ENCODE peak calls at places on chromosomes 5 and 9, in nine cellular contexts. One of them, this sample, is unnamed.

GRCh38 chr5:160260881-160261815 is 31.8 kb downstream of the FABP6 start:
- DNase-seq in Peyer's patch: no peak
- DNase-seq in activated CD8-positive, alpha-beta T cell treated with anti-CD3 and anti-CD28 coated beads for 36 hours: no peak
- DNase-seq in adrenal gland: peak
- DNase-seq in GM13976: no peak
- DNase-seq in nephron progenitor cell: no peak
- DNase-seq in GM23338: no peak
- DNase-seq in endothelial cell: no peak
- DNase-seq in body of pancreas: no peak
- DNase-seq in this sample: peak

GRCh38 chr9:84139296-84140100 is 158.9 kb downstream of the RMI1 start:
- DNase-seq in Peyer's patch: no peak
- DNase-seq in activated CD8-positive, alpha-beta T cell treated with anti-CD3 and anti-CD28 coated beads for 36 hours: no peak
- DNase-seq in adrenal gland: peak
- DNase-seq in GM13976: no peak
- DNase-seq in nephron progenitor cell: no peak
- DNase-seq in GM23338: no peak
- DNase-seq in endothelial cell: no peak
- DNase-seq in body of pancreas: peak
- DNase-seq in this sample: peak

GRCh38 chr9:16867571-16868311 is 2.7 kb downstream of the BNC2 start:
- DNase-seq in Peyer's patch: no peak
- DNase-seq in activated CD8-positive, alpha-beta T cell treated with anti-CD3 and anti-CD28 coated beads for 36 hours: no peak
- DNase-seq in adrenal gland: peak
- DNase-seq in GM13976: no peak
- DNase-seq in nephron progenitor cell: peak
- DNase-seq in GM23338: peak
- DNase-seq in endothelial cell: no peak
- DNase-seq in body of pancreas: no peak
- DNase-seq in this sample: no peak

GRCh38 chr9:88791105-88791805 is 200.0 kb upstream of the S1PR3 start:
- DNase-seq in Peyer's patch: no peak
- DNase-seq in activated CD8-positive, alpha-beta T cell treated with anti-CD3 and anti-CD28 coated beads for 36 hours: no peak
- DNase-seq in adrenal gland: no peak
- DNase-seq in GM13976: no peak
- DNase-seq in nephron progenitor cell: no peak
- DNase-seq in GM23338: no peak
- DNase-seq in endothelial cell: no peak
- DNase-seq in body of pancreas: no peak
- DNase-seq in this sample: no peak

GRCh38 chr5:149471406-149472183 is 79.6 kb downstream of the CSNK1A1 start:
- DNase-seq in Peyer's patch: peak
- DNase-seq in activated CD8-positive, alpha-beta T cell treated with anti-CD3 and anti-CD28 coated beads for 36 hours: no peak
- DNase-seq in adrenal gland: no peak
- DNase-seq in GM13976: no peak
- DNase-seq in nephron progenitor cell: no peak
- DNase-seq in GM23338: no peak
- DNase-seq in endothelial cell: no peak
- DNase-seq in body of pancreas: peak
- DNase-seq in this sample: no peak

GRCh38 chr5:67815455-67816391 is 399.8 kb upstream of the PIK3R1 start:
- DNase-seq in Peyer's patch: no peak
- DNase-seq in activated CD8-positive, alpha-beta T cell treated with anti-CD3 and anti-CD28 coated beads for 36 hours: no peak
- DNase-seq in adrenal gland: peak
- DNase-seq in GM13976: no peak
- DNase-seq in nephron progenitor cell: no peak
- DNase-seq in GM23338: no peak
- DNase-seq in endothelial cell: no peak
- DNase-seq in body of pancreas: peak
- DNase-seq in this sample: peak

GRCh38 chr9:92746567-92747458 is 17.8 kb downstream of the BICD2 start:
- DNase-seq in Peyer's patch: no peak
- DNase-seq in activated CD8-positive, alpha-beta T cell treated with anti-CD3 and anti-CD28 coated beads for 36 hours: no peak
- DNase-seq in adrenal gland: no peak
- DNase-seq in GM13976: no peak
- DNase-seq in nephron progenitor cell: no peak
- DNase-seq in GM23338: no peak
- DNase-seq in endothelial cell: no peak
- DNase-seq in body of pancreas: no peak
- DNase-seq in this sample: no peak

GRCh38 chr5:72878854-72879253 is 62.4 kb downstream of the TNPO1 start:
- DNase-seq in Peyer's patch: no peak
- DNase-seq in activated CD8-positive, alpha-beta T cell treated with anti-CD3 and anti-CD28 coated beads for 36 hours: no peak
- DNase-seq in adrenal gland: no peak
- DNase-seq in GM13976: no peak
- DNase-seq in nephron progenitor cell: no peak
- DNase-seq in GM23338: no peak
- DNase-seq in endothelial cell: no peak
- DNase-seq in body of pancreas: no peak
- DNase-seq in this sample: no peak

GRCh38 chr5:139816566-139816965 is 21.0 kb downstream of the PSD2 start:
- DNase-seq in Peyer's patch: no peak
- DNase-seq in activated CD8-positive, alpha-beta T cell treated with anti-CD3 and anti-CD28 coated beads for 36 hours: no peak
- DNase-seq in adrenal gland: no peak
- DNase-seq in GM13976: no peak
- DNase-seq in nephron progenitor cell: no peak
- DNase-seq in GM23338: no peak
- DNase-seq in endothelial cell: no peak
- DNase-seq in body of pancreas: no peak
- DNase-seq in this sample: no peak

GRCh38 chr9:30058463-30058862 is 2326.0 kb upstream of the ACO1 start:
- DNase-seq in Peyer's patch: no peak
- DNase-seq in activated CD8-positive, alpha-beta T cell treated with anti-CD3 and anti-CD28 coated beads for 36 hours: no peak
- DNase-seq in adrenal gland: no peak
- DNase-seq in GM13976: no peak
- DNase-seq in nephron progenitor cell: no peak
- DNase-seq in GM23338: no peak
- DNase-seq in endothelial cell: no peak
- DNase-seq in body of pancreas: no peak
- DNase-seq in this sample: no peak

GRCh38 chr9:130287736-130288135 is 22.2 kb downstream of the HMCN2 start:
- DNase-seq in Peyer's patch: no peak
- DNase-seq in activated CD8-positive, alpha-beta T cell treated with anti-CD3 and anti-CD28 coated beads for 36 hours: no peak
- DNase-seq in adrenal gland: no peak
- DNase-seq in GM13976: no peak
- DNase-seq in nephron progenitor cell: no peak
- DNase-seq in GM23338: no peak
- DNase-seq in endothelial cell: no peak
- DNase-seq in body of pancreas: no peak
- DNase-seq in this sample: no peak

GRCh38 chr5:79529110-79529509 is 15.2 kb upstream of the HOMER1 start:
- DNase-seq in Peyer's patch: no peak
- DNase-seq in activated CD8-positive, alpha-beta T cell treated with anti-CD3 and anti-CD28 coated beads for 36 hours: no peak
- DNase-seq in adrenal gland: no peak
- DNase-seq in GM13976: no peak
- DNase-seq in nephron progenitor cell: no peak
- DNase-seq in GM23338: no peak
- DNase-seq in endothelial cell: no peak
- DNase-seq in body of pancreas: no peak
- DNase-seq in this sample: no peak

GRCh38 chr5:152378730-152379129 is 26.3 kb downstream of the NMUR2 start:
- DNase-seq in Peyer's patch: no peak
- DNase-seq in activated CD8-positive, alpha-beta T cell treated with anti-CD3 and anti-CD28 coated beads for 36 hours: no peak
- DNase-seq in adrenal gland: no peak
- DNase-seq in GM13976: no peak
- DNase-seq in nephron progenitor cell: no peak
- DNase-seq in GM23338: no peak
- DNase-seq in endothelial cell: no peak
- DNase-seq in body of pancreas: no peak
- DNase-seq in this sample: no peak

GRCh38 chr5:124859027-124859426 is 112.6 kb upstream of the ZNF608 start:
- DNase-seq in Peyer's patch: no peak
- DNase-seq in activated CD8-positive, alpha-beta T cell treated with anti-CD3 and anti-CD28 coated beads for 36 hours: no peak
- DNase-seq in adrenal gland: peak
- DNase-seq in GM13976: no peak
- DNase-seq in nephron progenitor cell: no peak
- DNase-seq in GM23338: no peak
- DNase-seq in endothelial cell: no peak
- DNase-seq in body of pancreas: no peak
- DNase-seq in this sample: peak

GRCh38 chr9:12770261-12770660 is 4.6 kb upstream of the LURAP1L start:
- DNase-seq in Peyer's patch: no peak
- DNase-seq in activated CD8-positive, alpha-beta T cell treated with anti-CD3 and anti-CD28 coated beads for 36 hours: no peak
- DNase-seq in adrenal gland: no peak
- DNase-seq in GM13976: no peak
- DNase-seq in nephron progenitor cell: no peak
- DNase-seq in GM23338: no peak
- DNase-seq in endothelial cell: no peak
- DNase-seq in body of pancreas: no peak
- DNase-seq in this sample: no peak

GRCh38 chr5:33049298-33049697 is 338.2 kb downstream of the NPR3 start:
- DNase-seq in Peyer's patch: no peak
- DNase-seq in activated CD8-positive, alpha-beta T cell treated with anti-CD3 and anti-CD28 coated beads for 36 hours: no peak
- DNase-seq in adrenal gland: no peak
- DNase-seq in GM13976: no peak
- DNase-seq in nephron progenitor cell: no peak
- DNase-seq in GM23338: no peak
- DNase-seq in endothelial cell: no peak
- DNase-seq in body of pancreas: no peak
- DNase-seq in this sample: no peak

GRCh38 chr5:61678966-61679365 is 346.9 kb downstream of the ZSWIM6 start:
- DNase-seq in Peyer's patch: no peak
- DNase-seq in activated CD8-positive, alpha-beta T cell treated with anti-CD3 and anti-CD28 coated beads for 36 hours: no peak
- DNase-seq in adrenal gland: no peak
- DNase-seq in GM13976: no peak
- DNase-seq in nephron progenitor cell: no peak
- DNase-seq in GM23338: peak
- DNase-seq in endothelial cell: no peak
- DNase-seq in body of pancreas: no peak
- DNase-seq in this sample: no peak

GRCh38 chr5:61677220-61677619 is 345.2 kb downstream of the ZSWIM6 start:
- DNase-seq in Peyer's patch: no peak
- DNase-seq in activated CD8-positive, alpha-beta T cell treated with anti-CD3 and anti-CD28 coated beads for 36 hours: no peak
- DNase-seq in adrenal gland: no peak
- DNase-seq in GM13976: no peak
- DNase-seq in nephron progenitor cell: no peak
- DNase-seq in GM23338: no peak
- DNase-seq in endothelial cell: no peak
- DNase-seq in body of pancreas: no peak
- DNase-seq in this sample: no peak

GRCh38 chr5:61673007-61673735 is 341.1 kb downstream of the ZSWIM6 start:
- DNase-seq in Peyer's patch: peak
- DNase-seq in activated CD8-positive, alpha-beta T cell treated with anti-CD3 and anti-CD28 coated beads for 36 hours: no peak
- DNase-seq in adrenal gland: peak
- DNase-seq in GM13976: no peak
- DNase-seq in nephron progenitor cell: no peak
- DNase-seq in GM23338: no peak
- DNase-seq in endothelial cell: no peak
- DNase-seq in body of pancreas: peak
- DNase-seq in this sample: no peak

GRCh38 chr5:61674403-61674802 is 342.3 kb downstream of the ZSWIM6 start:
- DNase-seq in Peyer's patch: peak
- DNase-seq in activated CD8-positive, alpha-beta T cell treated with anti-CD3 and anti-CD28 coated beads for 36 hours: no peak
- DNase-seq in adrenal gland: no peak
- DNase-seq in GM13976: no peak
- DNase-seq in nephron progenitor cell: no peak
- DNase-seq in GM23338: no peak
- DNase-seq in endothelial cell: no peak
- DNase-seq in body of pancreas: no peak
- DNase-seq in this sample: no peak

GRCh38 chr5:61675015-61675692 is 343.1 kb downstream of the ZSWIM6 start:
- DNase-seq in Peyer's patch: no peak
- DNase-seq in activated CD8-positive, alpha-beta T cell treated with anti-CD3 and anti-CD28 coated beads for 36 hours: no peak
- DNase-seq in adrenal gland: no peak
- DNase-seq in GM13976: no peak
- DNase-seq in nephron progenitor cell: no peak
- DNase-seq in GM23338: peak
- DNase-seq in endothelial cell: no peak
- DNase-seq in body of pancreas: peak
- DNase-seq in this sample: peak
- TF ChIP-seq CTCF in Peyer's patch: no peak
- TF ChIP-seq CTCF in activated CD8-positive, alpha-beta T cell treated with anti-CD3 and anti-CD28 coated beads for 36 hours: no peak
- TF ChIP-seq CTCF in adrenal gland: no peak
- TF ChIP-seq CTCF in GM13976: no peak
- TF ChIP-seq CTCF in nephron progenitor cell: no peak
- TF ChIP-seq CTCF in GM23338: peak
- TF ChIP-seq CTCF in endothelial cell: peak
- TF ChIP-seq CTCF in body of pancreas: no peak
- TF ChIP-seq CTCF in this sample: no peak

GRCh38 chr9:72601595-72601994 is 80.2 kb downstream of the TMC1 start:
- DNase-seq in Peyer's patch: no peak
- DNase-seq in activated CD8-positive, alpha-beta T cell treated with anti-CD3 and anti-CD28 coated beads for 36 hours: no peak
- DNase-seq in adrenal gland: no peak
- DNase-seq in GM13976: no peak
- DNase-seq in nephron progenitor cell: no peak
- DNase-seq in GM23338: no peak
- DNase-seq in endothelial cell: no peak
- DNase-seq in body of pancreas: no peak
- DNase-seq in this sample: no peak
- TF ChIP-seq CTCF in Peyer's patch: no peak
- TF ChIP-seq CTCF in activated CD8-positive, alpha-beta T cell treated with anti-CD3 and anti-CD28 coated beads for 36 hours: no peak
- TF ChIP-seq CTCF in adrenal gland: no peak
- TF ChIP-seq CTCF in GM13976: no peak
- TF ChIP-seq CTCF in nephron progenitor cell: no peak
- TF ChIP-seq CTCF in GM23338: no peak
- TF ChIP-seq CTCF in endothelial cell: no peak
- TF ChIP-seq CTCF in body of pancreas: no peak
- TF ChIP-seq CTCF in this sample: no peak

DNA sequence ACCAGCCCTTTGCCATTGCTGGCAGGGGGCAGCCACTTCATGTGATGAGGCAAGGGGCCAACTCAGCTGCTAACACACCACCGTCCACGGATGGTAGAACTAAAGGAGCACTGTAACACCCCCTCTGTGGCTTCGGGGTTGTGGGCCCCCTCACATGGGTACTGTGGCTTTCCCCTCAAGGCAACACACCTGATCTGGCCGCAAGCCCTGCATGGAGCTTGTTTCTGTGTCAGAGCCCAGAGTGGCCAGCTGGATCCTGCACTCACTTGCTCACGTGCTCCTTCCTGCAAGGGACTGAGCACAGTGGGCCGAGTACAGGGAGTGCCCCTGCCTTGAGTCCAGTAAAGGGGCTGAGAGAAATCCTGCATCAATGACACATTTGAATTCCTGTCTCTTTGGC is 507.4 kb upstream of the SMC2 start:
- DNase-seq in Peyer's patch: no peak
- DNase-seq in activated CD8-positive, alpha-beta T cell treated with anti-CD3 and anti-CD28 coated beads for 36 hours: no peak
- DNase-seq in adrenal gland: no peak
- DNase-seq in GM13976: no peak
- DNase-seq in nephron progenitor cell: no peak
- DNase-seq in GM23338: no peak
- DNase-seq in endothelial cell: no peak
- DNase-seq in body of pancreas: no peak
- DNase-seq in this sample: no peak
- TF ChIP-seq CTCF in Peyer's patch: no peak
- TF ChIP-seq CTCF in activated CD8-positive, alpha-beta T cell treated with anti-CD3 and anti-CD28 coated beads for 36 hours: no peak
- TF ChIP-seq CTCF in adrenal gland: no peak
- TF ChIP-seq CTCF in GM13976: no peak
- TF ChIP-seq CTCF in nephron progenitor cell: no peak
- TF ChIP-seq CTCF in GM23338: no peak
- TF ChIP-seq CTCF in endothelial cell: no peak
- TF ChIP-seq CTCF in body of pancreas: no peak
- TF ChIP-seq CTCF in this sample: no peak

DNA sequence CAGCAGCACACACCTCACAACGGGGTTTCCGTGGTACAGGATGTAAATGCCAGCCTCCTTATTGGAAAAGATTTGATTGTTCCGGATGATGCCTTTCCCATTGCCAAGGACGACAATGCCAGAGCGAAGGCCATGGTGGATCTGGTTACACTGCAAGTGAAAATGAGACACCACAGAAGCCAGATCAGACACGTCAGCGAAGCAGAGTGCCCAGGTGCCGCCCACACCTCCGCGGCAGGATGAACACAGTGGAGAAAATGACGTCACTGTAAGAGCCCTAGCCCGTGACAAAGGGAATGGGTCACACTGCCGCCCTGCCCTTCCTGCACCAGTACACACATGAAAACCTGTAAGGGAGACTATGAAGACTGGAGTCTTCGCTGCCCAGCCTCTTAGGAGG is 43.4 kb downstream of the POLR1E start:
- DNase-seq in Peyer's patch: no peak
- DNase-seq in activated CD8-positive, alpha-beta T cell treated with anti-CD3 and anti-CD28 coated beads for 36 hours: peak
- DNase-seq in adrenal gland: no peak
- DNase-seq in GM13976: peak
- DNase-seq in nephron progenitor cell: peak
- DNase-seq in GM23338: no peak
- DNase-seq in endothelial cell: no peak
- DNase-seq in body of pancreas: no peak
- DNase-seq in this sample: no peak
- TF ChIP-seq CTCF in Peyer's patch: no peak
- TF ChIP-seq CTCF in activated CD8-positive, alpha-beta T cell treated with anti-CD3 and anti-CD28 coated beads for 36 hours: no peak
- TF ChIP-seq CTCF in adrenal gland: no peak
- TF ChIP-seq CTCF in GM13976: no peak
- TF ChIP-seq CTCF in nephron progenitor cell: no peak
- TF ChIP-seq CTCF in GM23338: no peak
- TF ChIP-seq CTCF in endothelial cell: no peak
- TF ChIP-seq CTCF in body of pancreas: no peak
- TF ChIP-seq CTCF in this sample: no peak

This sample was measured in testis.